ENCODE peak calls at places on chromosomes 6 and 20, in six cellular contexts. M, N, C, O, S and W are unnamed samples.

GRCh38 chr6:107401573-107401972 is 57.8 kb downstream of the PDSS2 start:
- DNase-seq in O (no peak), S (no peak), C (no peak), N (no peak), M (no peak), W (peak; percentile 1)

GRCh38 chr6:37204014-37204751 is 34.2 kb downstream of the PIM1 start:
- DNase-seq in O (peak; percentile 37), M (no peak), N (peak; percentile 47), S (no peak), C (no peak), W (peak; percentile 41)

GRCh38 chr6:3266170-3266569 is 7.4 kb downstream of the PSMG4 start:
- DNase-seq in N (no peak), M (no peak), S (no peak), O (no peak), C (no peak), W (no peak)

GRCh38 chr6:2687456-2687855 is 63.3 kb downstream of the MYLK4 start:
- DNase-seq in S (no peak), N (no peak), M (no peak), C (no peak), O (no peak), W (no peak)

GRCh38 chr20:64168381-64169088 is 4.3 kb downstream of the MYT1 start:
- DNase-seq in S (no peak), N (no peak), O (no peak), C (no peak), M (no peak), W (no peak)

GRCh38 chr20:43631598-43631997 is 35.3 kb upstream of the MYBL2 start:
- DNase-seq in S (no peak), N (no peak), M (no peak), O (no peak), C (no peak), W (no peak)

GRCh38 chr6:57198926-57199636 is 23.0 kb downstream of the RAB23 start:
- DNase-seq in M (no peak), O (peak; percentile 80), C (peak; percentile 69), N (peak; percentile 47), S (no peak), W (no peak)

GRCh38 chr6:163170294-163170883 is 244.1 kb upstream of the QKI start:
- DNase-seq in O (peak; percentile 1), S (no peak), N (no peak), C (peak; percentile 59), M (peak; percentile 73), W (peak; percentile 58)

GRCh38 chr6:169042061-169042460 is 211.6 kb downstream of the THBS2 start:
- DNase-seq in M (no peak), O (no peak), N (no peak), S (no peak), C (no peak), W (no peak)
- H3K14ac ChIP-seq in M (no peak overlapping the region), O (no peak overlapping the region), N (no peak overlapping the region), S (no peak overlapping the region), C (no peak overlapping the region), W (no peak overlapping the region)

GRCh38 chr6:148218542-148219258 is 123.9 kb upstream of the SASH1 start:
- DNase-seq in S (no peak), N (no peak), O (no peak), C (no peak), M (no peak), W (no peak)
- H3K14ac ChIP-seq in S (no peak overlapping the region), N (peak overlapping the region; percentile 45), O (no peak overlapping the region), C (no peak overlapping the region), M (no peak overlapping the region), W (no peak overlapping the region)

GRCh38 chr6:42762950-42763349 is 17.0 kb upstream of the TBCC start:
- DNase-seq in O (no peak), N (no peak), M (no peak), S (no peak), C (no peak), W (no peak)
- H3K14ac ChIP-seq in O (no peak overlapping the region), N (no peak overlapping the region), M (no peak overlapping the region), S (no peak overlapping the region), C (no peak overlapping the region), W (no peak overlapping the region)

DNA sequence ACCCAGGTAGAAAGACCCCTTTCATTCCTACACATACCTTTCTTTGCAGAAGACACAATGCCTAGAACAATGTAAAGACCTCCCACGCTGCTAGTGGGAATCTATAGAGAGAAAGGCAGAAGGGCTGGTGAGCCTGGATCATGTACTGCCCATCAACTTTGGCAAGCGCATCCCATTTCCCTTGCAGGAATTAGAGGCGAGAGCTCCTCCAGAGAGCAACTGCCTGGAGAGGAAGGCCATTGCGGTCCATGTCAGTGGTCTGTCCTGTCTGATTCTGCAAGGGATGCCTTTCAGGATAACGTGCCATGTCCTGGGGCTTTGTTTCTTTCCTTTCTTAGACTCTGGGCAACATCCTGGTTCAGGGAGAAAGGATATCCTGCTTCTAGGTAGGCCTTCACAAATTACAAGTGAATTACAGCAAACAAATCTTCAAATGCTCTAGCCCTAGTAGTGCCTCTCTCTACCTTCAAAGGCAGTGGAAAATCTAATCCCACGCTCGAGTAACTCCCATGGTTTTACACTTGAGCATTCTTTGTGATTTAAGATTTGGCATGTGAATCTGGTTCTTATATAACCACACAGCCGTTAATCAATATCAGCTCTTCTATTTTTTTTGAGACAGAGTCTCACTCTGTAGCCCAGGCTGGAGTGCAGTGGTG is 38.5 kb downstream of the GCNT2 start:
- DNase-seq in N (no peak), S (no peak), O (no peak), M (no peak), C (no peak), W (no peak)
- H3K14ac ChIP-seq in N (no peak overlapping the region), S (no peak overlapping the region), O (no peak overlapping the region), M (no peak overlapping the region), C (no peak overlapping the region), W (no peak overlapping the region)

DNA sequence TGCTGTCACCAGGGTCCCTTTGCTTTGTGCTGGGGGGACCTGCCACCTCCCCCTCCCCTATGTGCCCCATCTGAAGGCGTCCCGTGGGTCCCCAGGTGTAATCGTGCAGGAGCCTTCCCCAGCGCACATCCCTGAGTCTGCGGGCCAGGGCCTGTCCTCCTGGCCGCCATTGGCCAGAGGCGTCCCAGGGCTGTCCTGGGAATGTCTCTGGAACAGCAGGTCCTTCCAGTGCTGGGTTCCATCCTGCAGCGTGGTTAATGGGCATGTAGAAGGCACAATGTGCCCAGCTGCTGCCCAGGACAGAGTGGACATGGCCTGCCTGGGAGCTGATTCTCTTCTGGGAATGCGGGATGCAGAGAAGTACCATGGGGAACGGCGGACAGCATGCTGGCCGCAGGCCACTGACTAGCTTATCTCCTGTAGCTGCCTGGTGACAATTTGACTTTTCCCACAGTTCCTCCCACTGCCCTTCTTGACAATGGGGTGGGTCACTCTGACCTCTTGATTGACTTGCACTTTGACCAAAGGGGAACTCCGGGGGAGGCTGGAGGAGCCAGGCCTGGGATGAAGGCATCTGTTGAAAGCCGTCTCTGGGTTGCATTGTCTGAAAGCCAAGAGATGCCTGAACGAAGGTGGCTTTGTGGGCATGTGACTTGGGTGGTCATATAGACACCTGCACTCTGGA is 64.0 kb downstream of the CTCFL start:
- DNase-seq in N (no peak), O (no peak), S (no peak), M (no peak), C (no peak), W (no peak)
- H3K14ac ChIP-seq in N (no peak overlapping the region), O (no peak overlapping the region), S (peak overlapping the region; percentile 7), M (no peak overlapping the region), C (no peak overlapping the region), W (peak overlapping the region; percentile 48)

DNA sequence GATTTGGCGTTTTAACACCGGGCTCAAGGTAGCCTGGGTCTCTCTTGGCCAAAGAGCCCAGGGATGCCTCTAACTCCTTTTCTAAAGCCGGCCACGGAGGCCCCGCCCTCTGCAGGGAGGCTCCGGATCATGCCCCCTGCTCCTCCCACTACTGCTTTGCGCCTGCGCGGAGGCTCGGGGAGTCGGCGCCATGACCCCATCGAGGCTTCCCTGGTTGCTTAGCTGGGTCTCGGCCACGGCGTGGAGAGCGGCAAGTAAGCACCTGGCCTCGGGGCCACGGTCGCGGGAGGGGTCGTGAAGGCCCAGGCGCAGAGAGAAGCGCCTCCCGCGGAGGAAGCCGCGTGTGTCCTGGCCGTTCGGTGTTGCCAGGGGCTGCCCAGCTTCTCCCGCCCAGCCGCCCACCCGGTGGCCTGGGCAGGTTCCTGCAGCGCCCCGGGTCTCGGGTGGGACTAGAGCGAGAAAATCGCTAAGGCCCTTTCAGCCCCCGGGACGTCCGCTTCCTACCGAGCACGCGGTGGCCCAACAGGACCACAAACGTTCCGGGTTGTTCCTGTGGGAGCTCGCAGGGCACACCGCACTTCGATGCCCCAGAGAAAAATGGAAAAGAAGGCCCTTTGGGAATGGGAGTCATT is at the start of gene SDHAF4:
- DNase-seq in O (peak; percentile 89), C (peak; percentile 94), S (peak; percentile 85), N (peak; percentile 76), M (peak; percentile 97), W (peak; percentile 89)
- H3K14ac ChIP-seq in O (no peak within 1 kb of the TSS), C (peak within 1 kb of the TSS; percentile 99), S (peak within 1 kb of the TSS; percentile 76), N (peak within 1 kb of the TSS; percentile 88), M (no peak within 1 kb of the TSS), W (peak within 1 kb of the TSS; percentile 99)

DNA sequence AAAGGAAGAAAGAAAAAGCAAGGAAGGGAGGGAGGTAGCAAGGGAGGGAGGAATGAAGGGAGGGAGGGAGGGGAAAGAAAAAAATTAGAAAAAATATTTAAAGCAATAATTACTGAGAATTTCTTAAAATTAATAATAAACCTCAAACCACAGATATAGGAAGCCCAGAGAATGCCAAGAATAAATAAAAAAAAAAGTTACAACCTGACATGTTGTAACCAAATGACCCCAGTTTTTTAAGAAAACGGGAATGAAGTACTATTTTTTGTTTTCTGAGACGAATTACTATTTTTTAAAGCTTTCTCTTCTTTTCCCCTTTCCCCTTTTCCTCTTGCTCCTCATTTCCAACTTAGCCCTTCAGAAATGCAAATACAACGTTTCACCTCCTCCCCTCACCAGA is 16.7 kb downstream of the SLC17A1 start:
- DNase-seq in N (no peak), C (no peak), S (no peak), M (no peak), O (no peak), W (no peak)
- H3K14ac ChIP-seq in N (no peak overlapping the region), C (no peak overlapping the region), S (no peak overlapping the region), M (no peak overlapping the region), O (no peak overlapping the region), W (no peak overlapping the region)

DNA sequence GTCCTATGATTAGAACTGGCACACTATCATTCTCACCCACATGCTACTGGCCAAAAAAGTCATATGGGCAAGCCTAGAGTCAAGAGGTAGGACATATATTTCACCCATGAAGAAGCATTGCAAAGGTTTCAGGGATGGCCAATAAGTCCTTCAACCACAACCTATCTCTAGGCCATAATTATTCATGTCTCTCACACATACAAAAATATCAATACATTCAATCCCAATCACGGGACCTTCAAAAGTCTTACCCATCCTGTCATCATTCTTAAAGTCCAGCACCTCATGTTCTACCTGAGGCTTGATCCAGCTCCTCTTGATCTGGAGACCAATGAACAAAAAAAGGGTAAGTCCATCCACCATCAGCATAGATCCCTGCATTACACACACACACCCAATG is 12.6 kb upstream of the BTN1A1 start:
- DNase-seq in O (no peak), N (no peak), S (no peak), C (no peak), M (no peak), W (no peak)
- H3K14ac ChIP-seq in O (no peak overlapping the region), N (no peak overlapping the region), S (no peak overlapping the region), C (no peak overlapping the region), M (no peak overlapping the region), W (no peak overlapping the region)

GRCh38 chr6:108435391-108435790 is 125.3 kb upstream of the FOXO3 start:
- DNase-seq in M (no peak), C (no peak), O (no peak), S (no peak), N (no peak), W (peak; percentile 73)
- H3K14ac ChIP-seq in M (no peak overlapping the region), C (no peak overlapping the region), O (no peak overlapping the region), S (no peak overlapping the region), N (no peak overlapping the region), W (no peak overlapping the region)